ENCODE peak calls at places on chromosome 20, in eight cellular contexts. T, V, I, Y, P, G, X and J are unnamed samples.

GRCh38 chr20:50015993-50016770 is 33.4 kb downstream of the SNAI1 start:
- DNase-seq in X (no peak), T (no peak), P (no peak), I (no peak), V (no peak), Y (no peak), G (no peak), J (no peak)

GRCh38 chr20:6626805-6627204 is 140.7 kb upstream of the BMP2 start:
- DNase-seq in Y (no peak), X (no peak), V (no peak), G (no peak), T (peak), P (no peak), I (no peak), J (no peak)

GRCh38 chr20:2707353-2708072 is 14.9 kb downstream of the EBF4 start:
- DNase-seq in Y (no peak), P (no peak), V (no peak), I (no peak), G (no peak), T (no peak), X (no peak), J (no peak)

GRCh38 chr20:59835057-59835447 is 98.4 kb downstream of the SYCP2 start:
- DNase-seq in X (peak), G (no peak), T (no peak), Y (no peak), I (no peak), V (no peak), P (peak), J (no peak)

GRCh38 chr20:63126876-63127699 is 88.8 kb downstream of the YTHDF1 start:
- DNase-seq in T (no peak), X (no peak), P (no peak), Y (no peak), V (no peak), G (no peak), I (no peak), J (no peak)

GRCh38 chr20:12153616-12154015 is 235.9 kb downstream of the BTBD3 start:
- DNase-seq in I (no peak), X (peak), G (no peak), T (no peak), P (no peak), V (no peak), Y (no peak), J (no peak)

GRCh38 chr20:6583134-6583738 is 184.2 kb upstream of the BMP2 start:
- DNase-seq in P (peak), G (peak), X (peak), Y (no peak), I (peak), V (no peak), T (peak), J (peak)

GRCh38 chr20:61113731-61114130 is 138.3 kb upstream of the CDH4 start:
- DNase-seq in T (no peak), X (no peak), V (no peak), I (no peak), Y (no peak), G (no peak), P (no peak), J (no peak)

GRCh38 chr20:41692479-41693135 is 74.4 kb upstream of the CHD6 start:
- DNase-seq in I (peak), Y (peak), G (peak), T (peak), V (peak), X (peak), P (peak), J (no peak)

GRCh38 chr20:595330-596308 is 14.5 kb downstream of the TCF15 start:
- DNase-seq in G (no peak), I (no peak), P (no peak), Y (no peak), T (no peak), X (no peak), V (no peak), J (no peak)

GRCh38 chr20:40687384-40688128 is 1.5 kb downstream of the MAFB start:
- DNase-seq in I (no peak), Y (no peak), G (no peak), T (no peak), P (no peak), X (peak), V (peak), J (no peak)

GRCh38 chr20:32230707-32231106 is 23.0 kb downstream of the POFUT1 start:
- DNase-seq in I (no peak), G (no peak), T (no peak), Y (no peak), X (no peak), V (no peak), P (no peak), J (no peak)

GRCh38 chr20:22402990-22403859 is 181.1 kb downstream of the FOXA2 start:
- DNase-seq in I (no peak), T (no peak), X (peak), G (no peak), P (peak), Y (no peak), V (no peak), J (peak)

GRCh38 chr20:8161262-8162071 is 29.4 kb downstream of the PLCB1 start:
- DNase-seq in P (peak), Y (no peak), X (no peak), T (no peak), I (no peak), V (no peak), G (no peak), J (no peak)

GRCh38 chr20:44461142-44461802 is 14.4 kb upstream of the TTPAL start:
- DNase-seq in V (no peak), Y (no peak), P (no peak), T (no peak), X (no peak), I (no peak), G (no peak), J (no peak)

GRCh38 chr20:16001286-16001685 is 572.0 kb downstream of the KIF16B start:
- DNase-seq in X (no peak), Y (no peak), V (no peak), I (no peak), T (no peak), G (no peak), P (no peak), J (no peak)

GRCh38 chr20:2900845-2901592 is 27.7 kb downstream of the PTPRA start:
- DNase-seq in T (peak), X (no peak), Y (no peak), G (peak), P (no peak), I (no peak), V (no peak), J (no peak)

GRCh38 chr20:36792422-36792821 is 18.9 kb upstream of the DSN1 start:
- DNase-seq in Y (no peak), V (peak), P (peak), X (peak), G (peak), T (peak), I (peak), J (no peak)

GRCh38 chr20:54179946-54180345 is 6.2 kb upstream of the CYP24A1 start:
- DNase-seq in T (no peak), X (peak), Y (no peak), G (no peak), P (no peak), V (no peak), I (no peak), J (no peak)

GRCh38 chr20:48600470-48600945 is 227.3 kb downstream of the PREX1 start:
- DNase-seq in P (no peak), V (no peak), T (no peak), I (no peak), Y (no peak), X (no peak), G (no peak), J (no peak)

GRCh38 chr20:1803216-1804128 is 91.7 kb upstream of the SIRPA start:
- DNase-seq in X (peak), Y (no peak), I (peak), V (peak), T (peak), P (no peak), G (peak), J (peak)

GRCh38 chr20:54665812-54666211 is 190.4 kb downstream of the DOK5 start:
- DNase-seq in G (no peak), I (no peak), T (no peak), P (no peak), V (no peak), X (no peak), Y (no peak), J (no peak)